ENCODE peak calls at places on chromosome 13, in six cellular contexts. One of them, this sample, is unnamed.

GRCh38 chr13:39108746-39109145 is 70.5 kb downstream of the NHLRC3 start:
- DNase-seq in T follicular helper cell: no peak
- DNase-seq in omental fat pad: no peak
- DNase-seq in NCI-H2081: no peak
- DNase-seq in epithelial cell of prostate: no peak
- DNase-seq in GDM1: no peak
- DNase-seq in this sample: no peak

GRCh38 chr13:69551193-69551592 is 556.4 kb upstream of the ATXN8OS start:
- DNase-seq in T follicular helper cell: no peak
- DNase-seq in omental fat pad: no peak
- DNase-seq in NCI-H2081: no peak
- DNase-seq in epithelial cell of prostate: no peak
- DNase-seq in GDM1: no peak
- DNase-seq in this sample: no peak

GRCh38 chr13:93775507-93776108 is 549.0 kb downstream of the GPC6 start:
- DNase-seq in T follicular helper cell: no peak
- DNase-seq in omental fat pad: no peak
- DNase-seq in NCI-H2081: peak; percentile 11
- DNase-seq in epithelial cell of prostate: no peak
- DNase-seq in GDM1: no peak
- DNase-seq in this sample: no peak

GRCh38 chr13:40206241-40207109 is 460.0 kb downstream of the FOXO1 start:
- DNase-seq in T follicular helper cell: no peak
- DNase-seq in omental fat pad: no peak
- DNase-seq in NCI-H2081: no peak
- DNase-seq in epithelial cell of prostate: peak; percentile 97
- DNase-seq in GDM1: no peak
- DNase-seq in this sample: no peak

GRCh38 chr13:45101327-45102018 is 18.8 kb upstream of the GTF2F2 start:
- DNase-seq in T follicular helper cell: no peak
- DNase-seq in omental fat pad: no peak
- DNase-seq in NCI-H2081: no peak
- DNase-seq in epithelial cell of prostate: no peak
- DNase-seq in GDM1: no peak
- DNase-seq in this sample: no peak

GRCh38 chr13:99406799-99407201 is 94.5 kb upstream of the TM9SF2 start:
- DNase-seq in T follicular helper cell: no peak
- DNase-seq in omental fat pad: no peak
- DNase-seq in NCI-H2081: no peak
- DNase-seq in epithelial cell of prostate: no peak
- DNase-seq in GDM1: peak; percentile 51
- DNase-seq in this sample: no peak

GRCh38 chr13:113404366-113404722 is 40.4 kb upstream of the GRTP1 start:
- DNase-seq in T follicular helper cell: no peak
- DNase-seq in omental fat pad: no peak
- DNase-seq in NCI-H2081: no peak
- DNase-seq in epithelial cell of prostate: no peak
- DNase-seq in GDM1: no peak
- DNase-seq in this sample: no peak

GRCh38 chr13:22024381-22024994 is 353.6 kb downstream of the FGF9 start:
- DNase-seq in T follicular helper cell: no peak
- DNase-seq in omental fat pad: no peak
- DNase-seq in NCI-H2081: no peak
- DNase-seq in epithelial cell of prostate: no peak
- DNase-seq in GDM1: no peak
- DNase-seq in this sample: no peak

GRCh38 chr13:98246538-98247172 is 69.6 kb upstream of the RNF113B start:
- DNase-seq in T follicular helper cell: no peak
- DNase-seq in omental fat pad: no peak
- DNase-seq in NCI-H2081: peak; percentile 18
- DNase-seq in epithelial cell of prostate: no peak
- DNase-seq in GDM1: no peak
- DNase-seq in this sample: no peak

GRCh38 chr13:113792821-113793717 is 34.0 kb downstream of the TMEM255B start:
- DNase-seq in T follicular helper cell: no peak
- DNase-seq in omental fat pad: no peak
- DNase-seq in NCI-H2081: no peak
- DNase-seq in epithelial cell of prostate: no peak
- DNase-seq in GDM1: no peak
- DNase-seq in this sample: no peak

GRCh38 chr13:90321281-90321931 is 1026.1 kb upstream of the MIR17HG start:
- DNase-seq in T follicular helper cell: no peak
- DNase-seq in omental fat pad: no peak
- DNase-seq in NCI-H2081: no peak
- DNase-seq in epithelial cell of prostate: no peak
- DNase-seq in GDM1: no peak
- DNase-seq in this sample: no peak